ENCODE peak calls at places on chromosomes 5 and 9, in eight cellular contexts. U is PC-3, G is coronary artery, P is A549, L is astrocyte, Y is tibial nerve, H is lower lobe of right lung, Z is colonic mucosa. O is an unnamed sample.

GRCh38 chr5:168600409-168600808 is 21.2 kb upstream of the PANK3 start:
- DNase-seq in Z (peak), G (no peak), P (no peak), U (no peak), L (no peak), Y (no peak), H (no peak), O (no peak)

GRCh38 chr5:128782446-128782845 is 182.8 kb upstream of the SLC27A6 start:
- DNase-seq in Y (peak), Z (peak), G (no peak), H (no peak), U (peak), L (peak), P (no peak), O (no peak)

GRCh38 chr5:75723378-75723777 is 6.1 kb upstream of the POC5 start:
- DNase-seq in P (no peak), G (no peak), U (no peak), Z (no peak), L (no peak), H (no peak), Y (no peak), O (no peak)

GRCh38 chr5:180007582-180007981 is 64.0 kb downstream of the RNF130 start:
- DNase-seq in G (no peak), Y (no peak), L (no peak), U (no peak), Z (no peak), P (no peak), H (no peak), O (no peak)

GRCh38 chr5:138953370-138954256 is 78.5 kb upstream of the LRRTM2 start:
- DNase-seq in U (no peak), Z (peak), L (peak), P (no peak), Y (peak), G (peak), H (peak), O (no peak)

GRCh38 chr9:92392690-92393089 is 11.7 kb downstream of the OGN start:
- DNase-seq in U (no peak), G (no peak), P (no peak), Z (no peak), L (no peak), Y (no peak), H (no peak), O (no peak)

GRCh38 chr5:126513703-126514102 is 81.3 kb downstream of the ALDH7A1 start:
- DNase-seq in L (no peak), Z (no peak), H (no peak), G (no peak), U (no peak), Y (no peak), P (no peak), O (no peak)

GRCh38 chr5:119301947-119302346 is 53.9 kb upstream of the TNFAIP8 start:
- DNase-seq in G (no peak), H (no peak), L (no peak), P (no peak), U (peak), Z (no peak), Y (no peak), O (no peak)

GRCh38 chr5:122101636-122102285 is 23.7 kb upstream of the LOX start:
- DNase-seq in L (peak), G (no peak), H (no peak), Y (peak), U (peak), Z (no peak), P (no peak), O (peak)

GRCh38 chr5:113546711-113547159 is 33.2 kb downstream of the YTHDC2 start:
- DNase-seq in G (no peak), U (peak), H (no peak), Y (no peak), L (peak), P (no peak), Z (no peak), O (no peak)

GRCh38 chr5:52864376-52864775 is 76.7 kb downstream of the ITGA1 start:
- DNase-seq in P (no peak), Y (no peak), L (peak), H (no peak), G (no peak), U (no peak), Z (no peak), O (no peak)

GRCh38 chr5:114858964-114859363 is 310.7 kb downstream of the TRIM36 start:
- DNase-seq in H (no peak), Z (no peak), Y (no peak), P (no peak), G (no peak), L (no peak), U (no peak), O (no peak)

GRCh38 chr9:19445452-19445851 is 36.6 kb downstream of the ACER2 start:
- DNase-seq in L (peak), G (no peak), Y (no peak), H (no peak), P (no peak), Z (no peak), U (no peak), O (no peak)

GRCh38 chr9:122227576-122227903 is 1.2 kb downstream of the LHX6 start:
- DNase-seq in Z (no peak), G (no peak), P (no peak), U (peak), H (no peak), Y (no peak), L (no peak), O (no peak)

GRCh38 chr9:122226142-122226757 is 2.5 kb downstream of the LHX6 start:
- DNase-seq in U (no peak), Z (no peak), Y (no peak), H (no peak), P (no peak), G (no peak), L (no peak), O (no peak)

GRCh38 chr9:122226758-122227575 is 1.8 kb downstream of the LHX6 start:
- DNase-seq in U (no peak), Y (no peak), G (no peak), L (no peak), Z (no peak), P (no peak), H (no peak), O (no peak)

GRCh38 chr9:122228906-122229837 is at the start of gene LHX6:
- DNase-seq in H (no peak), Z (no peak), P (no peak), Y (no peak), U (peak), L (peak), G (no peak), O (no peak)

DNA sequence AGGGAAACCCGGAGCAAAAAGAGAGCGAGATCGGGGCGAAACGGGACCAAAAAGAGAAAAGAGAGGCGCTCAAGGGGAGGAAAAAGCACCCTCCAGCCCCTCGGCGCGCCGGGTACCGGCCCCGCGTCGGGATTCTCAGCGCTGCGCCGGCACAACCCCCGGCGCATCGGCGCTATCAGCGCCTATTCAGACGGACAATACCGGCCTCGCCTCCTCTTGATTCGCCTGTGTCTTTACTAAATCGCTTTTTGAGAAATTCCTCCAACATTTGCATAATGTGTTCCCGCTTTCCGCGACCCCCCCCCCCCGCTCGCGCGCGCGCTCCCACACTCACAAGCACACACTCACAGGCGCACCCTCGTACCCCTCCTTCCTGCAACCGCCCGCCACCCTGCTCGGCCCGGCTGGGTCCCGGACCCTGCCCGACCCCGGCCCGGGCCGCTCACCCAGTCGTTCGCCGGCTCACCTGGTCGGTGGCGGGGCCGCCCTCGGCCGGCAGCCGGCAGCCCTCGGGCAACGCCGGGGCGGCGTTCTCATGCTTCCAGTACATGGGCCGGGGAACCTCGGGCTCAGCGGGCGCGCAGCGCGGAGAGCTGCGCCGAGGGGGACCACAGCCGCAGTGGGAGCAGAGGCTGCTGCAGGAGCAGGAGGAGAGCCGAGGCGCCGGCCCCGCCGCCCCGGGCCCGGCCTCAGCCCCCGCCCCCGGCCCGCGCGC is 409 bp downstream of the LHX6 start:
- DNase-seq in Z (no peak), G (no peak), U (no peak), P (no peak), Y (no peak), L (no peak), H (no peak), O (no peak)
- H3K4me3 ChIP-seq in Z (peak), G (peak), U (peak), P (peak), Y (peak), L (peak), H (peak), O (no peak)

GRCh38 chr5:149271717-149272558 is at the start of gene AFAP1L1:
- DNase-seq in P (peak), L (peak), H (peak), U (peak), Y (peak), Z (peak), G (peak), O (no peak)

GRCh38 chr5:149273237-149273636 is 1.6 kb downstream of the AFAP1L1 start:
- DNase-seq in U (no peak), P (no peak), G (no peak), Z (no peak), Y (no peak), L (no peak), H (no peak), O (no peak)

GRCh38 chr5:149273950-149274349 is 2.3 kb downstream of the AFAP1L1 start:
- DNase-seq in L (no peak), G (no peak), P (no peak), U (no peak), Y (no peak), H (no peak), Z (peak), O (no peak)

GRCh38 chr5:149268928-149269557 is 2.6 kb upstream of the AFAP1L1 start:
- DNase-seq in U (peak), P (peak), H (no peak), Y (no peak), Z (no peak), L (peak), G (no peak), O (peak)

DNA sequence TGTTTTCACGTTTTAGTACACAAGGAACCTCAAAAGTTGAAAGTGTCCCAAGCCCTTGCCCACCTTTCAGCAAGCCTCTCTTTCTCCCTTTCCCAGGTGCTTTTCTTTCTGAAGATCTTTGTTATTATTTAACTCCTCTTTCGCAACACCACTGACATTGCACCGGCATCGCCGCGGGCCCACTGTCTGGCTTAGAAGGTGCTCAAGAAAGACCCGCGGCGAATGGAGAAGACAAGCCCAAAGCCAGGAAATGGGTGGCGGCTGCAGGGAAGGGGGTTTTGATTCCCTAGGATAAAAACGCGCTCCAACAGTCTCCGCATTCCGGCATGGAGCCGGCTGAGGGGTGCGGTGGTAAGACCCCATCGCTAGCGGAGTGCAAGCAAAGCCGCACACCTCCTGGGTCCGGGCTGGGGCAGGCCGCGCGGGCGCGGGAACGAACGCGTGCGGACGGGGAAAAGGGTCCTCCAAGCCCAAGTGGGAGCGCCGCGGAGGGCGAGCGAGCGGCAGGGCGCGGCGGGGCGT is 403 bp upstream of the AFAP1L1 start:
- DNase-seq in G (no peak), U (no peak), Y (peak), L (no peak), Z (peak), H (no peak), P (peak), O (no peak)
- H3K27ac ChIP-seq in G (peak), U (no peak), Y (peak), L (no peak), Z (no peak), H (peak), P (peak), O (no peak)

GRCh38 chr9:85077954-85078353 is 408.4 kb downstream of the NTRK2 start:
- DNase-seq in Y (no peak), P (no peak), H (no peak), U (no peak), L (no peak), Z (no peak), G (no peak), O (no peak)
- H3K4me3 ChIP-seq in Y (no peak), P (no peak), H (no peak), U (no peak), L (no peak), Z (no peak), G (no peak), O (no peak)

DNA sequence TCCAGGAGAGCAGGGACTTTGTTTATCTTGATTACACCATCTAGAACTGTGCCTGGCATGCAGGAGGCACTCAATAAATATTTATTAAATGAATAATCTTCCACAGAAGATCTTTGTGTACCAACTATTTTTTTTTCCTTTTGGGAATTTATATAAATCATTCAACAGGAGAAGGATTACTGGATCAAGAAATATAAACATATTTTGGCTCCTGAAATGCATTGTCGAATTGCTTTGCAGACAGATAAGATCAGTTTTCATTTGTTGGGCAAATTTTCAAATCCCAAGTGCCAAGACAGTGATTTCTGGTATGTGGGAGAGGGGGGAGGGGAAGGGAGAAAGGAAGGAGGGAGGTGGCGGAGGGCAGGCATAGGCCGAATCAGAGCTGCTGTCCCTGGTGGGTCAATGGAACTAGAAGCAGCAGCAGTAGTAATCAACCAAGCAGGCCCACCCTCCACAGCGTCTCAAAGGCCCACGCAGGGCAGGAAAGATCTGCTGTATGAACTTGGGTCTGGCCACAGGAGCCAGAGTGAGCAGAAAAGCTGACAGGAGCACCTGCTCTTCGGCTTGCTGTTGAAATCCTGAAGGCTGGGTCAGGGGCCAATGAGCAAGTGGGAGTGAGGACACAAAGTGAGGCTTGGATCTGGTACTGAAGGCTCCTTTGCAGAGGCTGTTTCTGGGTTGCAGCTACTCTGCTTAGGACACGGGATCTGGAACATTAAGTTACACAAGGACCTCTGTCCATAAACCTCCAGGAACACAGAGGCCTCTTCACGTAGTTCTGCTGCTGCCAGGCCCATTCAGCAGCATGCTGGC is 15.8 kb upstream of the TRAF1 start:
- DNase-seq in Y (no peak), H (no peak), Z (no peak), U (peak), P (no peak), G (no peak), L (no peak), O (no peak)
- H3K27ac ChIP-seq in Y (peak), H (peak), Z (no peak), U (peak), P (peak), G (peak), L (no peak), O (peak)

GRCh38 chr9:76151267-76151666 is 243.0 kb downstream of the RFK start:
- DNase-seq in Y (no peak), Z (no peak), L (no peak), P (no peak), H (no peak), G (no peak), U (no peak), O (no peak)
- H3K4me3 ChIP-seq in Y (no peak), Z (no peak), L (no peak), P (no peak), H (no peak), G (no peak), U (no peak), O (no peak)

GRCh38 chr5:62786099-62786498 is 207.5 kb downstream of the LRRC70 start:
- DNase-seq in H (no peak), L (no peak), Y (no peak), P (no peak), Z (no peak), U (no peak), G (no peak), O (no peak)
- H3K27ac ChIP-seq in H (no peak), L (no peak), Y (no peak), P (no peak), Z (no peak), U (no peak), G (no peak), O (no peak)

GRCh38 chr9:133075925-133076324 is 14.1 kb downstream of the CEL start:
- DNase-seq in P (no peak), U (peak), Y (no peak), H (no peak), L (peak), G (no peak), Z (no peak), O (no peak)
- H3K4me3 ChIP-seq in P (no peak), U (no peak), Y (no peak), H (no peak), L (no peak), G (no peak), Z (no peak), O (no peak)